ENCODE peak calls at places on chromosomes 7 and 10, in six cellular contexts. O, M, B, T, G and P are unnamed samples. For H3K36me3, the result is how much of the 10 kb centered on the place peaks cover.

GRCh38 chr10:25532213-25532612 is 357.4 kb downstream of the GPR158 start:
- DNase-seq in O (no peak), M (no peak), B (no peak), T (no peak), G (no peak), P (no peak)

GRCh38 chr10:26780106-26780792 is 80.5 kb downstream of the ABI1 start:
- DNase-seq in O (no peak), M (no peak), B (no peak), T (no peak), G (no peak), P (no peak)

GRCh38 chr7:28037220-28038010 is 143.2 kb downstream of the JAZF1 start:
- DNase-seq in O (no peak), M (no peak), B (no peak), T (no peak), G (no peak), P (no peak)

GRCh38 chr10:27998178-27998953 is 513 bp downstream of the ODAD2 start:
- DNase-seq in O (no peak), M (peak), B (peak), T (peak), G (peak), P (peak)

GRCh38 chr7:44534501-44534900 is 6.6 kb downstream of the NPC1L1 start:
- DNase-seq in O (no peak), M (peak), B (no peak), T (no peak), G (peak), P (no peak)

GRCh38 chr10:23523251-23523650 is 84.4 kb downstream of the OTUD1 start:
- DNase-seq in O (no peak), M (no peak), B (no peak), T (no peak), G (no peak), P (no peak)

GRCh38 chr10:90745565-90745964 is 112.3 kb downstream of the HTR7 start:
- DNase-seq in O (no peak), M (no peak), B (no peak), T (no peak), G (no peak), P (no peak)

GRCh38 chr7:33444501-33444900 is 315.1 kb downstream of the BBS9 start:
- DNase-seq in O (no peak), M (no peak), B (no peak), T (peak), G (no peak), P (no peak)

GRCh38 chr10:88879754-88880286 is at the start of gene STAMBPL1:
- DNase-seq in O (peak), M (no peak), B (no peak), T (no peak), G (no peak), P (no peak)

GRCh38 chr7:77917500-77918262 is 119.1 kb downstream of the PHTF2 start:
- DNase-seq in O (no peak), M (no peak), B (no peak), T (no peak), G (no peak), P (no peak)

GRCh38 chr7:111708072-111708471 is 145.8 kb upstream of the IMMP2L start:
- DNase-seq in O (no peak), M (no peak), B (no peak), T (no peak), G (no peak), P (no peak)

GRCh38 chr7:13179011-13179574 is 491.7 kb downstream of the ARL4A start:
- DNase-seq in O (no peak), M (peak), B (no peak), T (no peak), G (no peak), P (no peak)

GRCh38 chr7:158273138-158273651 is 314.4 kb downstream of the PTPRN2 start:
- DNase-seq in O (no peak), M (no peak), B (peak), T (peak), G (no peak), P (no peak)
- H3K36me3 ChIP-seq in O (under half), M (under half), B (under half), T (under half), G (under half), P (under half)

DNA sequence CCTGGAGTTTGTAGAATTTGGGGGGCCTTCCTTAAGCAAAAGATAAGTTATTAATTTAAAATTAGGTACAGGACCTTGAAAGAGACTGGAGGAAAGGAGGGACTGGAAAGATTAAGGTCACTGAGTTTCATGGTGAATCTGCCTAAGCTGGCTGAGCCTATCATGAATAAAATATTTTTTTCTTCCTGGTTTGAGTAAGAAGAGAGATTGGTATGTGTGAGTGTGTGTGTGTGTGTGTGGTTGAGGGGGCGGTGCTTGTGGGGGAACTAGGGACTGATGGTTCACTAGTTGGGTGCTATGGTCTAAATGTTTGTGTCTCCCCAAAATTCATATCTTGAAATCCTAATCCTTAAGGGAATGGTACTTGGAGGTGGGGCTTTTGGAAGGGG is 142.5 kb upstream of the PRKCQ start:
- DNase-seq in O (no peak), M (no peak), B (no peak), T (no peak), G (no peak), P (no peak)
- H3K27ac ChIP-seq in O (peak), M (no peak), B (no peak), T (no peak), G (peak), P (no peak)

GRCh38 chr7:12133865-12134264 is 77.2 kb upstream of the TMEM106B start:
- DNase-seq in O (no peak), M (no peak), B (no peak), T (no peak), G (no peak), P (no peak)

GRCh38 chr7:12136545-12136944 is 74.5 kb upstream of the TMEM106B start:
- DNase-seq in O (no peak), M (no peak), B (no peak), T (no peak), G (no peak), P (no peak)

GRCh38 chr7:12138421-12138820 is 72.7 kb upstream of the TMEM106B start:
- DNase-seq in O (no peak), M (no peak), B (no peak), T (no peak), G (no peak), P (no peak)

GRCh38 chr7:12137283-12137682 is 73.8 kb upstream of the TMEM106B start:
- DNase-seq in O (no peak), M (no peak), B (no peak), T (no peak), G (no peak), P (no peak)

DNA sequence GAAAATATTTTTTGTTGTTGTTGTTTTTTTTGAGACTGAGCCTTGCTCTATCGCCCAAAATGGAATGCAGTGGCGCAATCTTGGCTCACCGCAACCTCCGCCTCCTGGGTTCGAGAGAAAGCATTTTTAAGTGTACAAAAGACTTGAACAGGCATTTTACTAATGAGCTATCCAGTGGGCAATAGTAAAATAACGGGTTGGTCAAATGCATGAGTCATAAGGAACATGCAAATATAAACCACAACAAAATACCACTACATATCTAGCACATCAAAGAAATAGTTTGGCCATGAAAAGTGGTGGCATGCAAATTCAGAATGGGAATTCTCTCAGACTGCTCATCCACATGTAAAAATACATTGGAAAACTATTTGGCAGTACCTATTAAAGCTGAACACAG is 71.7 kb upstream of the TMEM106B start:
- DNase-seq in O (no peak), M (no peak), B (no peak), T (no peak), G (no peak), P (no peak)
- H3K36me3 ChIP-seq in O (under half), M (under half), B (under half), T (under half), G (under half), P (under half)

GRCh38 chr7:82548141-82548688 is 104.6 kb upstream of the CACNA2D1 start:
- DNase-seq in O (no peak), M (no peak), B (no peak), T (no peak), G (no peak), P (no peak)

DNA sequence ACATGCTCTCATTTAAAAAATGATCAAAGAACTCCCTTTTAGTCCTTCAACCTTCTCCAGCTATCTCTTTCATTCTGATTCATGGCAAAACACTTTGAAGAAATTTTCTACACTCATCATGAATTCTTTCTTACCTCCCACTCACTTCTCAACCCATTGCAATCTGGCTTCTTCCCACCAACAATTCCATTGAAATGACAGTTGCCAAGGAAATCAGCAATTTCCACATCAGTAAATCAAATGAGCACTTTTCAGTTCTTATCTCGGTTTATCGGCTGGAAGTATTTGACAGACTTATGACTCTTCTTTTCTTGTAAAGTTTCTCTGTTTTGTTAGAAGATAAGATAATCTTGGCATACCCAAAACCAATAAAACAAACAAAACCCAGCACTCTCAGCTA is 99.1 kb upstream of the CACNA2D1 start:
- DNase-seq in O (no peak), M (no peak), B (no peak), T (no peak), G (no peak), P (no peak)
- H3K27ac ChIP-seq in O (no peak), M (no peak), B (no peak), T (no peak), G (no peak), P (no peak)

DNA sequence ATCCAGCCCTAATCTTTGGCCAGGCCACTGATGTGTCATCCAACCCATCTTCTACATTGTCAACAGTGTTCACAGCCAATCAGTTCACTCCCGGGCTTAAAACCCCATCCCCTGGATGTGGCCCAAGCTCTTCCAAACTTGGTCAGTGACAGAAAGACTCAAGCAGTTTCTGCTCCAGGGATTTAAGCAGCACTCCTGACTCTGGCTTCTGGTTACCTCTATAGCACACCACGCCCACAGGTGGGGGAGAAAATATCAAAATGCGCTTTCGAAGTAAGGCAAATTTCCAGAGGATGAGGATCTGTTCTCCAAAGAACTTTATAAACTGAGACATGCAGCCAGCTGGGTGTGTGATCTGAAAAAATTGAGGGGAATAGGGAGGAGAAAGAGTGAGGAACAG is 35.9 kb downstream of the DENND11 start:
- DNase-seq in O (no peak), M (no peak), B (no peak), T (no peak), G (no peak), P (no peak)
- H3K36me3 ChIP-seq in O (under half), M (under half), B (under half), T (under half), G (under half), P (under half)

GRCh38 chr10:73866621-73867020 is 7.7 kb downstream of the CAMK2G start:
- DNase-seq in O (no peak), M (no peak), B (no peak), T (no peak), G (no peak), P (no peak)

GRCh38 chr10:73867871-73868631 is 6.3 kb downstream of the CAMK2G start:
- DNase-seq in O (no peak), M (no peak), B (no peak), T (peak), G (no peak), P (no peak)

GRCh38 chr10:73871295-73871914 is 3.0 kb downstream of the CAMK2G start:
- DNase-seq in O (no peak), M (no peak), B (no peak), T (no peak), G (no peak), P (no peak)

GRCh38 chr10:73867126-73867807 is 7.1 kb downstream of the CAMK2G start:
- DNase-seq in O (no peak), M (no peak), B (no peak), T (no peak), G (peak), P (no peak)

GRCh38 chr10:73868655-73869195 is 5.6 kb downstream of the CAMK2G start:
- DNase-seq in O (no peak), M (no peak), B (no peak), T (no peak), G (no peak), P (no peak)
- H3K27ac ChIP-seq in O (peak), M (no peak), B (peak), T (no peak), G (no peak), P (no peak)

GRCh38 chr10:32929634-32930033 is 28.4 kb downstream of the ITGB1 start:
- DNase-seq in O (no peak), M (no peak), B (no peak), T (no peak), G (no peak), P (no peak)
- H3K36me3 ChIP-seq in O (under half), M (under half), B (under half), T (under half), G (under half), P (under half)

GRCh38 chr10:34058922-34059614 is 724.6 kb upstream of the NRP1 start:
- DNase-seq in O (no peak), M (no peak), B (no peak), T (no peak), G (no peak), P (no peak)
- H3K27ac ChIP-seq in O (peak), M (no peak), B (no peak), T (no peak), G (no peak), P (no peak)